ENCODE peak calls at places on chromosomes 5 and 9, in four cellular contexts. One of them, this sample, is unnamed.

GRCh38 chr5:16456103-16456832 is 9.3 kb downstream of the ZNF622 start:
- DNase-seq in K562: peak; percentile 81
- DNase-seq in SK-N-SH: peak; percentile 43
- DNase-seq in HepG2: peak; percentile 48
- DNase-seq in this sample: peak; percentile 49

GRCh38 chr9:81871695-81872094 is 56.5 kb upstream of the SPATA31D4 start:
- DNase-seq in K562: no peak
- DNase-seq in HepG2: no peak
- DNase-seq in SK-N-SH: no peak
- DNase-seq in this sample: no peak

GRCh38 chr5:142319560-142320426 is 5.0 kb downstream of the SPRY4 start:
- DNase-seq in SK-N-SH: no peak
- DNase-seq in K562: no peak
- DNase-seq in HepG2: no peak
- DNase-seq in this sample: no peak

GRCh38 chr5:78747703-78748359 is 99.3 kb upstream of the LHFPL2 start:
- DNase-seq in K562: no peak
- DNase-seq in SK-N-SH: no peak
- DNase-seq in HepG2: no peak
- DNase-seq in this sample: no peak

GRCh38 chr5:148469446-148470062 is 85.8 kb downstream of the FBXO38 start:
- DNase-seq in HepG2: no peak
- DNase-seq in SK-N-SH: no peak
- DNase-seq in K562: no peak
- DNase-seq in this sample: no peak

GRCh38 chr9:71895122-71895521 is 15.9 kb downstream of the ABHD17B start:
- DNase-seq in HepG2: no peak
- DNase-seq in K562: no peak
- DNase-seq in SK-N-SH: no peak
- DNase-seq in this sample: no peak

GRCh38 chr9:131393622-131394463 is at the start of gene PRRC2B:
- DNase-seq in SK-N-SH: peak; percentile 99
- DNase-seq in HepG2: peak; percentile 67
- DNase-seq in K562: peak; percentile 90
- DNase-seq in this sample: peak; percentile 33

GRCh38 chr9:125407974-125408900 is 146.6 kb downstream of the GAPVD1 start:
- DNase-seq in SK-N-SH: peak; percentile 97
- DNase-seq in K562: peak; percentile 88
- DNase-seq in HepG2: peak; percentile 39
- DNase-seq in this sample: no peak

GRCh38 chr9:77028478-77028877 is 9.0 kb downstream of the FOXB2 start:
- DNase-seq in K562: no peak
- DNase-seq in SK-N-SH: no peak
- DNase-seq in HepG2: no peak
- DNase-seq in this sample: no peak

DNA sequence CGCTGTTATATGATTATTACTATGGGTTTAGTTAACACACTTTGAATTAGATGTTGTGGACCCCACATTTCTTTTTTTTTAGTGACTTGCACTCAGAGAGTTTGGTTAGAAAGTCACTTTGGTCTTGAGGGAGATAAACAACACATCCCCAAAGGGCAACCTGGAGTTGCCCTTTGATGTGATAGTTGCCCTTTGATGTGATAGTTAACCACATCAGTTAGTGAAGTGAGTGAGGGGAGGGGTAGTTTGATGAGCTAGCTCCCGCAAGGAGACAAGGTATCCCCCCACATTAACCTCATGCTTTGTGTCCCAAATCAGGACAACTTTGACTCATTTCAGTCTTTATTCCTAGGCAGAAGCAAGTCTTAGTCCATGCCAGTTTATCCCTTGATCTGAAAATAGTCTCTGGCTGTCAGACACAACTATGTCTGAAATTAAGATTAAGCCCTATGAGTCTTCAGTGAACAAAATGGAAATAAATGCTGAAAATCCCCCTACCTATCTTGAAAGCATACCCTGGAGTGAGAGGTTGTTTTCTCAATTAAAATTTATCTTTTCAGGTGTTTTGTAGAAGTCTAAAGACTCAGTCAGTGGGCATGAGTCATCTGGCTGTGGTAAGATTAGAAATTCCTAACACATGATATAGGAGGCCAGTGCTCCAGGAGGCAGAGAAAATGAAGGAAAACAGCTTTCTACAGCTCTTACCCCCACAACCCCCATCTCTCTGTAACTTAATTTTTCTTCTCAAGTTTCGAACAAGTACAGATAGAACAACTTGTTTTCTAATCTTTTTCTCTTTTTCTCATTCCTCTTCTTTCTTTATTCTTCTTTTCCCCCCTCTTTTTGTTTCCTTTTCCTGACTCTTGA is 208.9 kb upstream of the DMRTA1 start:
- DNase-seq in K562: no peak
- DNase-seq in SK-N-SH: no peak
- DNase-seq in HepG2: peak; percentile 24
- DNase-seq in this sample: peak; percentile 51
- TF ChIP-seq ELF1 in K562: no peak
- TF ChIP-seq ELF1 in SK-N-SH: peak; percentile 24
- TF ChIP-seq ELF1 in HepG2: no peak
- TF ChIP-seq ELF1 in this sample: no peak

GRCh38 chr5:139182528-139183296 is 15.5 kb downstream of the SIL1 start:
- DNase-seq in HepG2: no peak
- DNase-seq in SK-N-SH: no peak
- DNase-seq in K562: no peak
- DNase-seq in this sample: no peak

GRCh38 chr5:139180850-139181785 is 17.1 kb downstream of the SIL1 start:
- DNase-seq in HepG2: no peak
- DNase-seq in K562: no peak
- DNase-seq in SK-N-SH: no peak
- DNase-seq in this sample: no peak

GRCh38 chr5:139178948-139179347 is 19.2 kb downstream of the SIL1 start:
- DNase-seq in K562: peak; percentile 83
- DNase-seq in HepG2: no peak
- DNase-seq in SK-N-SH: no peak
- DNase-seq in this sample: no peak

GRCh38 chr5:139183502-139183901 is 14.7 kb downstream of the SIL1 start:
- DNase-seq in SK-N-SH: no peak
- DNase-seq in HepG2: no peak
- DNase-seq in K562: no peak
- DNase-seq in this sample: no peak

GRCh38 chr5:139181835-139182452 is 16.2 kb downstream of the SIL1 start:
- DNase-seq in SK-N-SH: no peak
- DNase-seq in HepG2: no peak
- DNase-seq in K562: no peak
- DNase-seq in this sample: peak; percentile 36
- TF ChIP-seq ELF1 in SK-N-SH: no peak
- TF ChIP-seq ELF1 in HepG2: no peak
- TF ChIP-seq ELF1 in K562: no peak
- TF ChIP-seq ELF1 in this sample: no peak

GRCh38 chr5:102782245-102782872 is 27.3 kb downstream of the PAM start:
- DNase-seq in K562: no peak
- DNase-seq in HepG2: no peak
- DNase-seq in SK-N-SH: no peak
- DNase-seq in this sample: no peak
- TF ChIP-seq ELF1 in K562: no peak
- TF ChIP-seq ELF1 in HepG2: no peak
- TF ChIP-seq ELF1 in SK-N-SH: no peak
- TF ChIP-seq ELF1 in this sample: no peak

GRCh38 chr5:10126900-10127299 is 122.8 kb downstream of the ATPSCKMT start:
- DNase-seq in SK-N-SH: no peak
- DNase-seq in HepG2: no peak
- DNase-seq in K562: no peak
- DNase-seq in this sample: no peak
- TF ChIP-seq ELF1 in SK-N-SH: no peak
- TF ChIP-seq ELF1 in HepG2: no peak
- TF ChIP-seq ELF1 in K562: no peak
- TF ChIP-seq ELF1 in this sample: no peak

GRCh38 chr9:93947409-93948070 is 7.6 kb downstream of the BARX1 start:
- DNase-seq in HepG2: no peak
- DNase-seq in SK-N-SH: no peak
- DNase-seq in K562: no peak
- DNase-seq in this sample: no peak

GRCh38 chr9:93948456-93949072 is 6.6 kb downstream of the BARX1 start:
- DNase-seq in SK-N-SH: peak; percentile 52
- DNase-seq in K562: no peak
- DNase-seq in HepG2: no peak
- DNase-seq in this sample: no peak

GRCh38 chr9:93946338-93946712 is 8.8 kb downstream of the BARX1 start:
- DNase-seq in HepG2: no peak
- DNase-seq in K562: no peak
- DNase-seq in SK-N-SH: no peak
- DNase-seq in this sample: no peak

GRCh38 chr9:93944011-93944410 is 11.1 kb downstream of the BARX1 start:
- DNase-seq in K562: no peak
- DNase-seq in SK-N-SH: no peak
- DNase-seq in HepG2: no peak
- DNase-seq in this sample: no peak

GRCh38 chr9:93945400-93946337 is 9.5 kb downstream of the BARX1 start:
- DNase-seq in SK-N-SH: peak; percentile 33
- DNase-seq in HepG2: no peak
- DNase-seq in K562: no peak
- DNase-seq in this sample: no peak
- TF ChIP-seq ELF1 in SK-N-SH: no peak
- TF ChIP-seq ELF1 in HepG2: no peak
- TF ChIP-seq ELF1 in K562: no peak
- TF ChIP-seq ELF1 in this sample: no peak

GRCh38 chr5:31413030-31413812 is 118.7 kb downstream of the DROSHA start:
- DNase-seq in HepG2: no peak
- DNase-seq in K562: no peak
- DNase-seq in SK-N-SH: no peak
- DNase-seq in this sample: no peak
- TF ChIP-seq ELF1 in HepG2: no peak
- TF ChIP-seq ELF1 in K562: no peak
- TF ChIP-seq ELF1 in SK-N-SH: no peak
- TF ChIP-seq ELF1 in this sample: no peak

GRCh38 chr9:20788526-20789421 is 104.7 kb downstream of the FOCAD start:
- DNase-seq in SK-N-SH: peak; percentile 10
- DNase-seq in HepG2: no peak
- DNase-seq in K562: no peak
- DNase-seq in this sample: no peak
- TF ChIP-seq ELF1 in SK-N-SH: no peak
- TF ChIP-seq ELF1 in HepG2: no peak
- TF ChIP-seq ELF1 in K562: no peak
- TF ChIP-seq ELF1 in this sample: no peak

GRCh38 chr9:88933607-88934379 is 57.5 kb upstream of the S1PR3 start:
- DNase-seq in HepG2: no peak
- DNase-seq in SK-N-SH: no peak
- DNase-seq in K562: peak; percentile 62
- DNase-seq in this sample: no peak
- TF ChIP-seq ELF1 in HepG2: no peak
- TF ChIP-seq ELF1 in SK-N-SH: no peak
- TF ChIP-seq ELF1 in K562: no peak
- TF ChIP-seq ELF1 in this sample: no peak